ENCODE peak calls at places on chromosomes 5 and 9, in seven cellular contexts. S, K, O, W, J, R and N are unnamed samples.

GRCh38 chr5:50807661-50808060 is 141.2 kb downstream of the PARP8 start:
- DNase-seq in S (no peak), K (peak; percentile 66), O (no peak), W (no peak), J (peak; percentile 16), R (no peak), N (no peak)

GRCh38 chr5:55866934-55867333 is 15.8 kb downstream of the IL31RA start:
- DNase-seq in S (no peak), K (no peak), O (no peak), W (no peak), J (no peak), R (no peak), N (no peak)

GRCh38 chr5:6410421-6410820 is 32.1 kb upstream of the MED10 start:
- DNase-seq in S (peak; percentile 64), K (no peak), O (no peak), W (no peak), J (no peak), R (no peak), N (no peak)

GRCh38 chr9:126373241-126373640 is 46.6 kb downstream of the MVB12B start:
- DNase-seq in S (no peak), K (peak; percentile 46), O (no peak), W (no peak), J (peak; percentile 53), R (no peak), N (no peak)

GRCh38 chr9:93587284-93587650 is 10.9 kb downstream of the PHF2 start:
- DNase-seq in S (peak; percentile 74), K (no peak), O (no peak), W (no peak), J (no peak), R (no peak), N (no peak)

GRCh38 chr5:91280062-91280941 is 102.8 kb downstream of the ARRDC3 start:
- DNase-seq in S (peak; percentile 98), K (peak; percentile 98), O (peak; percentile 92), W (peak; percentile 80), J (peak; percentile 99), R (peak; percentile 91), N (peak; percentile 97)

GRCh38 chr9:36006541-36006940 is 30.2 kb upstream of the RECK start:
- DNase-seq in S (no peak), K (no peak), O (no peak), W (no peak), J (no peak), R (no peak), N (no peak)

GRCh38 chr5:149464796-149465489 is 85.9 kb upstream of the IL17B start:
- DNase-seq in S (no peak), K (peak; percentile 78), O (no peak), W (no peak), J (peak; percentile 78), R (no peak), N (peak; percentile 84)

GRCh38 chr5:178113141-178113787 is at the start of gene N4BP3:
- DNase-seq in S (peak; percentile 92), K (peak; percentile 42), O (peak; percentile 67), W (peak; percentile 92), J (peak; percentile 44), R (peak; percentile 42), N (no peak)

GRCh38 chr5:150587830-150588494 is 52.5 kb upstream of the SYNPO start:
- DNase-seq in S (no peak), K (peak; percentile 47), O (no peak), W (no peak), J (no peak), R (no peak), N (peak; percentile 54)

GRCh38 chr9:76292246-76292645 is 102.0 kb downstream of the RFK start:
- DNase-seq in S (no peak), K (peak; percentile 47), O (no peak), W (no peak), J (peak; percentile 14), R (no peak), N (no peak)

GRCh38 chr5:63049935-63050334 is 471.3 kb downstream of the LRRC70 start:
- DNase-seq in S (no peak), K (no peak), O (no peak), W (no peak), J (no peak), R (no peak), N (no peak)

GRCh38 chr9:136578915-136579637 is 33.2 kb upstream of the NOTCH1 start:
- DNase-seq in S (no peak), K (no peak), O (no peak), W (no peak), J (no peak), R (peak; percentile 44), N (no peak)

GRCh38 chr5:133607451-133607850 is 4.9 kb downstream of the FSTL4 start:
- DNase-seq in S (no peak), K (no peak), O (no peak), W (no peak), J (no peak), R (no peak), N (no peak)
- TF ChIP-seq CTCF in S (no peak), K (no peak), O (no peak), W (no peak), J (no peak), R (no peak), N (no peak)

GRCh38 chr9:3646226-3646625 is 120.4 kb upstream of the RFX3 start:
- DNase-seq in S (no peak), K (no peak), O (no peak), W (no peak), J (no peak), R (no peak), N (no peak)

GRCh38 chr9:3648722-3649121 is 122.9 kb upstream of the RFX3 start:
- DNase-seq in S (no peak), K (no peak), O (no peak), W (no peak), J (no peak), R (no peak), N (no peak)

GRCh38 chr9:3650994-3651622 is 125.3 kb upstream of the RFX3 start:
- DNase-seq in S (no peak), K (no peak), O (no peak), W (no peak), J (no peak), R (no peak), N (no peak)

GRCh38 chr9:3648266-3648665 is 122.5 kb upstream of the RFX3 start:
- DNase-seq in S (no peak), K (no peak), O (no peak), W (no peak), J (no peak), R (no peak), N (no peak)

GRCh38 chr9:3647652-3648051 is 121.9 kb upstream of the RFX3 start:
- DNase-seq in S (no peak), K (no peak), O (no peak), W (no peak), J (no peak), R (no peak), N (no peak)
- TF ChIP-seq CTCF in S (no peak), K (no peak), O (no peak), W (no peak), J (no peak), R (no peak), N (no peak)

GRCh38 chr5:170426149-170426767 is 37.1 kb upstream of the KCNMB1 start:
- DNase-seq in S (no peak), K (no peak), O (no peak), W (no peak), J (no peak), R (no peak), N (no peak)
- TF ChIP-seq CTCF in S (no peak), K (no peak), O (no peak), W (no peak), J (no peak), R (no peak), N (no peak)

DNA sequence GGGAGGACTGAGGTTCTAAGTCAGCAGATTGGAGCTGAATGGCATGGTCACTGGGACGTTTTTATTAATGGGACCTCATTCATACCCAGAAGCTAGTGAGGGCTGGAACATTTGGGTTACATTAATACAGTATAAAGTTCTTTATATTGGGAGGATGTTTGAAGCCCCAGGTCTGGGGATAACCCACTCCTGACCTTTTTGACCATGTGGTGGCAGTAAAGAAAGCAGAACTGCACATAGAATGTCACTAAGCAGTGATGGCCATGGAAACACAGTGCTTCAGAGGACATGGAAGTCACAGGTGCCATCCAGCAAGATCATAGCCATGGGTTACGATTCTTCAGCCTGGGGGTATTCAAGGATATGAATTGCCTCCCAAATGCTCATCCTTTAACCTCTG is 176.0 kb downstream of the ATP10B start:
- DNase-seq in S (no peak), K (no peak), O (no peak), W (no peak), J (no peak), R (no peak), N (no peak)
- TF ChIP-seq CTCF in S (no peak), K (no peak), O (no peak), W (no peak), J (no peak), R (no peak), N (no peak)

GRCh38 chr5:139294372-139295165 is 1.0 kb downstream of the MATR3 start:
- DNase-seq in S (peak; percentile 93), K (peak; percentile 82), O (peak; percentile 74), W (peak; percentile 57), J (peak; percentile 82), R (peak; percentile 66), N (peak; percentile 88)

GRCh38 chr5:139295692-139296091 is 2.2 kb downstream of the MATR3 start:
- DNase-seq in S (no peak), K (peak; percentile 13), O (no peak), W (no peak), J (peak; percentile 39), R (no peak), N (no peak)

GRCh38 chr5:139296198-139296597 is 2.7 kb downstream of the MATR3 start:
- DNase-seq in S (no peak), K (no peak), O (no peak), W (no peak), J (no peak), R (no peak), N (no peak)

GRCh38 chr5:139293199-139293503 is 389 bp upstream of the MATR3 start:
- DNase-seq in S (no peak), K (no peak), O (no peak), W (no peak), J (no peak), R (no peak), N (no peak)

DNA sequence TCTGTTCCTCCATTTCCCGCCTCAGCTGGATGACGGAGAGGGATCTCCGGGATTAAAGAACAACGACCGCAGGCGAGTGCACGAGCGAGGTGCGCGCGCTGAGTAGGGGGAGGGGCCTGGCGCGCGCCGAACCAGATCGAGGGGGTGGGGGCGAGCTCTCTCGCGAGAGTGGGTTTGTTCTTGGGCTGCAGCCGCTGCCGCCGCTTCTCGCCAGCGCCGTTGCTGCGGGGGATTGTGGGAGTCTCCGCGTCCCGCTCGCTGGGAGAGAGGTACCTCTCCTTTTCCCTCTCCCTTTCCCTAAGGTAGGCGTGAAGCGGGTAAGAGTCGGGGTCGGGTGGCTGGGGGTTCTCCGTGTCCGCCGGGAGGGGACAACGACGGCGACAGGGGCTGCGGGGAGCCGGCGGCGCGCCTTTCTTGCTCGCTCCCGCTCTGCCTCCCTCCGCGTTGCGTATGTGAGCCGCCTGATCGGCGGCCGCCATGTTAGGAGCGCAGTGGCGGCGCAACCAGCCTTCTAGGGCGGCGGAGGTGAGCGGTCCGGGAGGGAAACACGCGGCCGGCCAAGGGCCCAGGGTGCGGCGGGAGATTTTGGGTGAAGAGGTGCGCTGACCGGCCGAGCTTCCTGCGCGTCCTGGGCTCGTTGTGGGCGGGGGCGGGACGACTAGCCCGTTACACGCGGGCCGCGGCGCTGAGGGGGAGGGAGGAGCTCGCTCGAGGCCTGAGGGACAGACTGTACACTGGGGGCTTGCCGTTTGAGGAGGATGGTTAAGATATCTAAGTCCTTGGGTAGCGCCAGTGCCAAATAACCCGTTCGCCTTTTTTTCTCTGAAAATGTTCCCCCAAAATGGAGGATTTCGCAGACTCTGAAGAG is at the start of gene MATR3:
- DNase-seq in S (peak; percentile 99), K (peak; percentile 97), O (peak; percentile 95), W (peak; percentile 87), J (peak; percentile 94), R (peak; percentile 96), N (peak; percentile 98)
- TF ChIP-seq CTCF in S (no peak), K (no peak), O (no peak), W (no peak), J (no peak), R (peak; percentile 3), N (no peak)